ENCODE peak calls at places on chromosome 12, in eight cellular contexts. C, P, T, F, A, V, B and Q are unnamed samples.

GRCh38 chr12:89073027-89073398 is 279.3 kb downstream of the DUSP6 start:
- DNase-seq in P (peak), F (peak), B (no peak), V (peak), T (no peak), C (no peak), A (no peak), Q (peak)

GRCh38 chr12:38886064-38886463 is 19.3 kb downstream of the CPNE8 start:
- DNase-seq in F (peak), A (no peak), C (no peak), B (no peak), T (no peak), V (no peak), P (no peak), Q (no peak)

GRCh38 chr12:125549836-125550235 is 484.6 kb downstream of the AACS start:
- DNase-seq in P (no peak), C (no peak), T (no peak), A (no peak), V (no peak), F (no peak), B (no peak), Q (no peak)

GRCh38 chr12:48795550-48796455 is 6.9 kb upstream of the ADCY6 start:
- DNase-seq in B (peak), P (peak), C (no peak), A (peak), F (peak), T (peak), V (peak), Q (peak)

GRCh38 chr12:51970904-51971646 is 19.6 kb downstream of the ACVR1B start:
- DNase-seq in T (no peak), B (no peak), A (no peak), C (no peak), P (no peak), F (no peak), V (peak), Q (no peak)

GRCh38 chr12:86173044-86173443 is 83.1 kb downstream of the MGAT4C start:
- DNase-seq in B (no peak), T (no peak), C (no peak), A (no peak), P (no peak), F (no peak), V (no peak), Q (no peak)

GRCh38 chr12:108890208-108890607 is 10.3 kb downstream of the DAO start:
- DNase-seq in F (no peak), P (no peak), C (no peak), B (no peak), T (no peak), V (peak), A (no peak), Q (no peak)

GRCh38 chr12:76881152-76881551 is 2.3 kb upstream of the CSRP2 start:
- DNase-seq in T (no peak), C (no peak), A (no peak), P (no peak), F (no peak), B (no peak), V (no peak), Q (no peak)